ENCODE peak calls at places on chromosomes 11 and 22, in four cellular contexts. One of them, this sample, is unnamed.

GRCh38 chr11:36577859-36578258 is 10.1 kb downstream of the RAG1 start:
- DNase-seq in GM04503: no peak
- DNase-seq in T-helper 1 cell: no peak
- DNase-seq in WTC11: no peak
- DNase-seq in this sample: no peak

GRCh38 chr22:41094036-41094435 is 1.6 kb downstream of the EP300 start:
- DNase-seq in GM04503: no peak
- DNase-seq in T-helper 1 cell: no peak
- DNase-seq in WTC11: no peak
- DNase-seq in this sample: no peak

GRCh38 chr11:44066732-44067131 is 662 bp downstream of the ACCS start:
- DNase-seq in GM04503: peak; percentile 16
- DNase-seq in T-helper 1 cell: no peak
- DNase-seq in WTC11: no peak
- DNase-seq in this sample: no peak

GRCh38 chr22:19871845-19872778 is 17.4 kb upstream of the GNB1L start:
- DNase-seq in GM04503: no peak
- DNase-seq in T-helper 1 cell: peak; percentile 9
- DNase-seq in WTC11: no peak
- DNase-seq in this sample: no peak

GRCh38 chr11:72426054-72426757 is 8.1 kb downstream of the CLPB start:
- DNase-seq in GM04503: no peak
- DNase-seq in T-helper 1 cell: no peak
- DNase-seq in WTC11: no peak
- DNase-seq in this sample: no peak

GRCh38 chr22:30885591-30885990 is 83.0 kb downstream of the MORC2 start:
- DNase-seq in GM04503: no peak
- DNase-seq in T-helper 1 cell: no peak
- DNase-seq in WTC11: peak; percentile 10
- DNase-seq in this sample: no peak

GRCh38 chr22:38452373-38453064 is 2.5 kb downstream of the KCNJ4 start:
- DNase-seq in GM04503: no peak
- DNase-seq in T-helper 1 cell: no peak
- DNase-seq in WTC11: no peak
- DNase-seq in this sample: peak; percentile 31

GRCh38 chr22:36343720-36344105 is 44.1 kb downstream of the MYH9 start:
- DNase-seq in GM04503: no peak
- DNase-seq in T-helper 1 cell: no peak
- DNase-seq in WTC11: no peak
- DNase-seq in this sample: peak; percentile 78

GRCh38 chr11:71446942-71447688 is 1.1 kb downstream of the DHCR7 start:
- DNase-seq in GM04503: peak; percentile 36
- DNase-seq in T-helper 1 cell: no peak
- DNase-seq in WTC11: no peak
- DNase-seq in this sample: no peak

GRCh38 chr11:86737752-86738151 is 62.6 kb upstream of the PRSS23 start:
- DNase-seq in GM04503: peak; percentile 62
- DNase-seq in T-helper 1 cell: no peak
- DNase-seq in WTC11: no peak
- DNase-seq in this sample: no peak

GRCh38 chr11:59918987-59919589 is 19.1 kb upstream of the OOSP1 start:
- DNase-seq in GM04503: no peak
- DNase-seq in T-helper 1 cell: no peak
- DNase-seq in WTC11: peak; percentile 35
- DNase-seq in this sample: peak; percentile 0

GRCh38 chr11:17407575-17407974 is 19.1 kb upstream of the KCNJ11 start:
- DNase-seq in GM04503: no peak
- DNase-seq in T-helper 1 cell: no peak
- DNase-seq in WTC11: no peak
- DNase-seq in this sample: no peak

GRCh38 chr22:28977481-28977971 is 84.1 kb downstream of the C22orf31 start:
- DNase-seq in GM04503: no peak
- DNase-seq in T-helper 1 cell: no peak
- DNase-seq in WTC11: no peak
- DNase-seq in this sample: no peak

GRCh38 chr22:42758929-42759629 is 38.4 kb upstream of the A4GALT start:
- DNase-seq in GM04503: no peak
- DNase-seq in T-helper 1 cell: no peak
- DNase-seq in WTC11: no peak
- DNase-seq in this sample: no peak

GRCh38 chr11:26229270-26229669 is 102.7 kb upstream of the ANO3 start:
- DNase-seq in GM04503: no peak
- DNase-seq in T-helper 1 cell: no peak
- DNase-seq in WTC11: no peak
- DNase-seq in this sample: no peak

GRCh38 chr11:82842019-82842418 is 58.2 kb downstream of the PRCP start:
- DNase-seq in GM04503: no peak
- DNase-seq in T-helper 1 cell: no peak
- DNase-seq in WTC11: no peak
- DNase-seq in this sample: peak; percentile 91

This sample was measured in hippocampal formation.